ENCODE peak calls at places on chromosome 13, in ten cellular contexts. T is psoas muscle; O is H9; W is nucleus accumbens; S is ovary; A is T-cell; B is stimulated activated CD8-positive, alpha-beta memory T cell treated with anti-CD3 and anti-CD28 coated beads, Interleukin-12 subunit alpha, Interleukin-12 subunit beta, amount 100 ng/mL, for 4 hours; E is skeletal muscle cell; H is cardiac fibroblast; D is PC-9. X is an unnamed sample.

GRCh38 chr13:21071894-21072293 is 10.5 kb upstream of the LATS2 start:
- DNase-seq in T (no peak), O (no peak), W (no peak), S (no peak), A (no peak), B (no peak), E (no peak), H (no peak), D (no peak), X (no peak)

GRCh38 chr13:48437381-48437780 is 24.5 kb upstream of the LPAR6 start:
- DNase-seq in T (peak; percentile 65), O (no peak), W (no peak), S (peak; percentile 76), A (no peak), B (no peak), E (peak; percentile 36), H (peak; percentile 82), D (no peak), X (no peak)

GRCh38 chr13:113493315-113493951 is 2.9 kb upstream of the DCUN1D2 start:
- DNase-seq in T (no peak), O (no peak), W (no peak), S (no peak), A (no peak), B (no peak), E (peak; percentile 92), H (peak; percentile 96), D (peak; percentile 16), X (no peak)

GRCh38 chr13:34017231-34017630 is 199.3 kb downstream of the RFC3 start:
- DNase-seq in T (no peak), O (no peak), W (no peak), S (no peak), A (no peak), B (no peak), E (no peak), H (no peak), D (no peak), X (no peak)

GRCh38 chr13:108427355-108427754 is 157.8 kb downstream of the TNFSF13B start:
- DNase-seq in T (no peak), O (no peak), W (no peak), S (no peak), A (no peak), B (no peak), E (no peak), H (no peak), D (no peak), X (no peak)

GRCh38 chr13:73058432-73058740 is 419 bp upstream of the KLF5 start:
- DNase-seq in T (no peak), O (no peak), W (no peak), S (no peak), A (no peak), B (no peak), E (no peak), H (no peak), D (no peak), X (no peak)

GRCh38 chr13:40639226-40639681 is 27.2 kb downstream of the FOXO1 start:
- DNase-seq in T (no peak), O (no peak), W (no peak), S (no peak), A (no peak), B (no peak), E (no peak), H (peak; percentile 67), D (peak; percentile 13), X (no peak)

GRCh38 chr13:51584731-51585191 is 499 bp downstream of the WDFY2 start:
- DNase-seq in T (no peak), O (peak; percentile 76), W (no peak), S (no peak), A (peak; percentile 56), B (peak; percentile 43), E (no peak), H (peak; percentile 58), D (peak; percentile 59), X (no peak)

GRCh38 chr13:32731074-32731473 is 144.8 kb downstream of the PDS5B start:
- DNase-seq in T (no peak), O (no peak), W (no peak), S (no peak), A (no peak), B (no peak), E (no peak), H (no peak), D (no peak), X (no peak)

GRCh38 chr13:26200811-26201210 is 21.3 kb downstream of the RNF6 start:
- DNase-seq in T (no peak), O (no peak), W (no peak), S (no peak), A (no peak), B (no peak), E (no peak), H (no peak), D (no peak), X (no peak)

GRCh38 chr13:40786568-40786996 is 2.8 kb upstream of the SLC25A15 start:
- DNase-seq in T (no peak), O (peak; percentile 8), W (no peak), S (no peak), A (no peak), B (no peak), E (no peak), H (peak; percentile 55), D (no peak), X (no peak)

GRCh38 chr13:26390203-26390602 is 136.3 kb downstream of the CDK8 start:
- DNase-seq in T (no peak), O (no peak), W (no peak), S (no peak), A (no peak), B (no peak), E (no peak), H (no peak), D (no peak), X (no peak)

GRCh38 chr13:103634066-103634465 is 567.8 kb upstream of the SLC10A2 start:
- DNase-seq in T (no peak), O (no peak), W (no peak), S (no peak), A (no peak), B (no peak), E (no peak), H (no peak), D (no peak), X (no peak)

X was measured in GOT3.